ENCODE peak calls at places on chromosomes 1 and 21, in eight cellular contexts. One of them, this sample, is unnamed.

GRCh38 chr1:63746129-63746864 is 27.5 kb upstream of the ROR1 start:
- DNase-seq in neural progenitor cell: peak; percentile 48
- DNase-seq in cardiac fibroblast: peak; percentile 69
- DNase-seq in epithelial cell of esophagus: peak; percentile 79
- DNase-seq in choroid plexus epithelial cell: peak; percentile 94
- DNase-seq in heart left ventricle: no peak
- DNase-seq in hepatocyte: peak; percentile 15
- DNase-seq in upper lobe of right lung: no peak
- DNase-seq in this sample: peak; percentile 78

GRCh38 chr1:42430751-42431150 is 25.1 kb downstream of the ZMYND12 start:
- DNase-seq in heart left ventricle: no peak
- DNase-seq in epithelial cell of esophagus: no peak
- DNase-seq in neural progenitor cell: no peak
- DNase-seq in choroid plexus epithelial cell: no peak
- DNase-seq in cardiac fibroblast: no peak
- DNase-seq in hepatocyte: no peak
- DNase-seq in upper lobe of right lung: no peak
- DNase-seq in this sample: no peak

GRCh38 chr1:3672971-3673361 is 20.6 kb downstream of the TP73 start:
- DNase-seq in epithelial cell of esophagus: no peak
- DNase-seq in upper lobe of right lung: peak; percentile 54
- DNase-seq in cardiac fibroblast: no peak
- DNase-seq in hepatocyte: no peak
- DNase-seq in neural progenitor cell: no peak
- DNase-seq in choroid plexus epithelial cell: no peak
- DNase-seq in heart left ventricle: no peak
- DNase-seq in this sample: no peak

GRCh38 chr21:17610862-17611261 is 1.8 kb downstream of the BTG3 start:
- DNase-seq in cardiac fibroblast: peak; percentile 32
- DNase-seq in choroid plexus epithelial cell: peak; percentile 38
- DNase-seq in upper lobe of right lung: no peak
- DNase-seq in heart left ventricle: no peak
- DNase-seq in epithelial cell of esophagus: no peak
- DNase-seq in neural progenitor cell: no peak
- DNase-seq in hepatocyte: peak; percentile 36
- DNase-seq in this sample: no peak

GRCh38 chr1:61951731-61952585 is 209.7 kb downstream of the PATJ start:
- DNase-seq in epithelial cell of esophagus: peak; percentile 53
- DNase-seq in heart left ventricle: peak; percentile 53
- DNase-seq in hepatocyte: no peak
- DNase-seq in upper lobe of right lung: no peak
- DNase-seq in choroid plexus epithelial cell: peak; percentile 83
- DNase-seq in neural progenitor cell: peak; percentile 28
- DNase-seq in cardiac fibroblast: no peak
- DNase-seq in this sample: peak; percentile 27

GRCh38 chr1:100713636-100714035 is 5.9 kb upstream of the VCAM1 start:
- DNase-seq in neural progenitor cell: no peak
- DNase-seq in heart left ventricle: no peak
- DNase-seq in upper lobe of right lung: no peak
- DNase-seq in hepatocyte: no peak
- DNase-seq in choroid plexus epithelial cell: peak; percentile 49
- DNase-seq in epithelial cell of esophagus: peak; percentile 20
- DNase-seq in cardiac fibroblast: no peak
- DNase-seq in this sample: no peak

GRCh38 chr1:39184354-39184818 is 20.1 kb upstream of the MACF1 start:
- DNase-seq in choroid plexus epithelial cell: no peak
- DNase-seq in heart left ventricle: no peak
- DNase-seq in upper lobe of right lung: no peak
- DNase-seq in hepatocyte: no peak
- DNase-seq in cardiac fibroblast: no peak
- DNase-seq in epithelial cell of esophagus: no peak
- DNase-seq in neural progenitor cell: no peak
- DNase-seq in this sample: no peak

GRCh38 chr1:39407889-39408640 is 83.4 kb upstream of the BMP8A start:
- DNase-seq in cardiac fibroblast: no peak
- DNase-seq in upper lobe of right lung: no peak
- DNase-seq in neural progenitor cell: peak; percentile 52
- DNase-seq in hepatocyte: peak; percentile 68
- DNase-seq in choroid plexus epithelial cell: no peak
- DNase-seq in heart left ventricle: no peak
- DNase-seq in epithelial cell of esophagus: no peak
- DNase-seq in this sample: no peak

GRCh38 chr1:226492738-226493137 is 55.8 kb upstream of the STUM start:
- DNase-seq in epithelial cell of esophagus: no peak
- DNase-seq in neural progenitor cell: no peak
- DNase-seq in heart left ventricle: no peak
- DNase-seq in upper lobe of right lung: no peak
- DNase-seq in hepatocyte: no peak
- DNase-seq in cardiac fibroblast: no peak
- DNase-seq in choroid plexus epithelial cell: no peak
- DNase-seq in this sample: no peak

GRCh38 chr1:48245106-48245505 is 22.6 kb downstream of the SLC5A9 start:
- DNase-seq in heart left ventricle: no peak
- DNase-seq in hepatocyte: no peak
- DNase-seq in neural progenitor cell: no peak
- DNase-seq in cardiac fibroblast: no peak
- DNase-seq in choroid plexus epithelial cell: no peak
- DNase-seq in upper lobe of right lung: no peak
- DNase-seq in epithelial cell of esophagus: no peak
- DNase-seq in this sample: no peak

GRCh38 chr1:224615861-224616760 is at the start of gene CNIH3:
- DNase-seq in neural progenitor cell: peak; percentile 91
- DNase-seq in heart left ventricle: no peak
- DNase-seq in upper lobe of right lung: no peak
- DNase-seq in cardiac fibroblast: peak; percentile 42
- DNase-seq in choroid plexus epithelial cell: peak; percentile 36
- DNase-seq in epithelial cell of esophagus: peak; percentile 53
- DNase-seq in hepatocyte: peak; percentile 60
- DNase-seq in this sample: peak; percentile 88

GRCh38 chr1:203033917-203034316 is 7.6 kb downstream of the PPFIA4 start:
- DNase-seq in neural progenitor cell: no peak
- DNase-seq in hepatocyte: no peak
- DNase-seq in epithelial cell of esophagus: no peak
- DNase-seq in heart left ventricle: no peak
- DNase-seq in cardiac fibroblast: no peak
- DNase-seq in choroid plexus epithelial cell: no peak
- DNase-seq in upper lobe of right lung: no peak
- DNase-seq in this sample: no peak

GRCh38 chr1:52907068-52907811 is 14.3 kb downstream of the ECHDC2 start:
- DNase-seq in neural progenitor cell: no peak
- DNase-seq in hepatocyte: no peak
- DNase-seq in cardiac fibroblast: no peak
- DNase-seq in upper lobe of right lung: no peak
- DNase-seq in choroid plexus epithelial cell: no peak
- DNase-seq in epithelial cell of esophagus: peak; percentile 58
- DNase-seq in heart left ventricle: no peak
- DNase-seq in this sample: no peak

GRCh38 chr1:50994997-50995396 is 25.0 kb downstream of the CDKN2C start:
- DNase-seq in hepatocyte: no peak
- DNase-seq in choroid plexus epithelial cell: no peak
- DNase-seq in heart left ventricle: no peak
- DNase-seq in neural progenitor cell: no peak
- DNase-seq in upper lobe of right lung: no peak
- DNase-seq in epithelial cell of esophagus: no peak
- DNase-seq in cardiac fibroblast: no peak
- DNase-seq in this sample: no peak

GRCh38 chr21:15140321-15141019 is 75.7 kb upstream of the NRIP1 start:
- DNase-seq in epithelial cell of esophagus: no peak
- DNase-seq in neural progenitor cell: no peak
- DNase-seq in choroid plexus epithelial cell: peak; percentile 26
- DNase-seq in heart left ventricle: no peak
- DNase-seq in upper lobe of right lung: no peak
- DNase-seq in hepatocyte: peak; percentile 85
- DNase-seq in cardiac fibroblast: peak; percentile 16
- DNase-seq in this sample: no peak

GRCh38 chr1:234473123-234473522 is 5.9 kb downstream of the TARBP1 start:
- DNase-seq in choroid plexus epithelial cell: no peak
- DNase-seq in hepatocyte: no peak
- DNase-seq in neural progenitor cell: no peak
- DNase-seq in upper lobe of right lung: no peak
- DNase-seq in epithelial cell of esophagus: no peak
- DNase-seq in heart left ventricle: no peak
- DNase-seq in cardiac fibroblast: no peak
- DNase-seq in this sample: no peak

GRCh38 chr1:158686430-158687009 is at the start of gene SPTA1:
- DNase-seq in hepatocyte: no peak
- DNase-seq in neural progenitor cell: no peak
- DNase-seq in cardiac fibroblast: peak; percentile 52
- DNase-seq in upper lobe of right lung: no peak
- DNase-seq in heart left ventricle: no peak
- DNase-seq in choroid plexus epithelial cell: no peak
- DNase-seq in epithelial cell of esophagus: no peak
- DNase-seq in this sample: peak; percentile 37

GRCh38 chr1:36703526-36704208 is 221.0 kb upstream of the CSF3R start:
- DNase-seq in upper lobe of right lung: peak; percentile 89
- DNase-seq in choroid plexus epithelial cell: peak; percentile 77
- DNase-seq in cardiac fibroblast: peak; percentile 70
- DNase-seq in neural progenitor cell: peak; percentile 90
- DNase-seq in heart left ventricle: peak; percentile 81
- DNase-seq in epithelial cell of esophagus: peak; percentile 36
- DNase-seq in hepatocyte: peak; percentile 91
- DNase-seq in this sample: peak; percentile 55

GRCh38 chr1:45677751-45678245 is 8.5 kb downstream of the GPBP1L1 start:
- DNase-seq in neural progenitor cell: no peak
- DNase-seq in cardiac fibroblast: no peak
- DNase-seq in epithelial cell of esophagus: no peak
- DNase-seq in hepatocyte: no peak
- DNase-seq in heart left ventricle: no peak
- DNase-seq in upper lobe of right lung: no peak
- DNase-seq in choroid plexus epithelial cell: no peak
- DNase-seq in this sample: no peak

DNA sequence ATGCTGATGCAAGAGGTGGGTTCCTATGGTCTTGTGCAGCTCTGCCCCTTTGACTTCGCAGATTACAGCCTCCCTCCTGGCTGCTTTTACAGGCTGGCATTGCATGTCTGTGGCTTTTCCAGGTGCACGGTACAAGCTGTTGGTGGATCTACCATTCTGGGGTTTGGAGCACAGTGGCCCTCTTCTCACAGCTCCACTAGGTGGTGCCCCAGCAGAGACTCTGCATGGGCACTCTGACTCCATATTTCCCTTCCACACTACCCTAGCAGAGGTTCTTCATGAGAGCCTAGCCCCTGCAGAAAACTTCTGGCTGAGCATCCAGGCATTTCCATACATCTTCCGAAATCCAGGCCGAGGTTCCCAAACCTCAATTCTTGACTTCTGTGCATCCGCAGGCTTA is 989.0 kb downstream of the PLA2G4A start:
- DNase-seq in cardiac fibroblast: no peak
- DNase-seq in upper lobe of right lung: no peak
- DNase-seq in hepatocyte: no peak
- DNase-seq in choroid plexus epithelial cell: no peak
- DNase-seq in heart left ventricle: no peak
- DNase-seq in neural progenitor cell: no peak
- DNase-seq in epithelial cell of esophagus: peak; percentile 22
- DNase-seq in this sample: no peak
- TF ChIP-seq CTCF in cardiac fibroblast: no peak
- TF ChIP-seq CTCF in upper lobe of right lung: no peak
- TF ChIP-seq CTCF in hepatocyte: no peak
- TF ChIP-seq CTCF in choroid plexus epithelial cell: peak; percentile 6
- TF ChIP-seq CTCF in heart left ventricle: no peak
- TF ChIP-seq CTCF in neural progenitor cell: no peak
- TF ChIP-seq CTCF in epithelial cell of esophagus: peak; percentile 43
- TF ChIP-seq CTCF in this sample: no peak

DNA sequence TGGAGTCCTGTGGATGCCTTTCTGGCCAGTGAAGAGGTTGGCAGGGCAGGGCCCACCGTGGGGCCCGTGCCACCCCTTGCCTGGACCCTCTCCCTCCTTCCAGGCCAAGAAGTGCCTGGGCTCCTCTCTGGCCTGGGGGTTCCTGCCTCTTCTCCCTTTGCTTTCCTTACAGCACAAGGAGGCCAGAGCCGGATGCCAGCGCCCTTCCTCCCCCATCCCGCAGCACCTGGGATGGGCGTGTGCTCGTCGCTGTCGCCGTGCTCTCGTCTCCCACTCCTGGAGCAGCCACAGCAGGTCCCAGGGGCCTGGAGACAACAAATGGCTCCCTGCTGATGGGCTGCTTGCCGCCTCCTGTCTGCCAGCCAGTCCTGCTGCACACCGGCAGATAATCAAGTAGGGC is 50.7 kb upstream of the POU3F1 start:
- DNase-seq in epithelial cell of esophagus: no peak
- DNase-seq in neural progenitor cell: no peak
- DNase-seq in cardiac fibroblast: no peak
- DNase-seq in choroid plexus epithelial cell: no peak
- DNase-seq in upper lobe of right lung: no peak
- DNase-seq in heart left ventricle: no peak
- DNase-seq in hepatocyte: no peak
- DNase-seq in this sample: no peak
- H3K4me3 ChIP-seq in epithelial cell of esophagus: no peak overlapping the region
- H3K4me3 ChIP-seq in neural progenitor cell: no peak overlapping the region
- H3K4me3 ChIP-seq in cardiac fibroblast: no peak overlapping the region
- H3K4me3 ChIP-seq in choroid plexus epithelial cell: no peak overlapping the region
- H3K4me3 ChIP-seq in upper lobe of right lung: no peak overlapping the region
- H3K4me3 ChIP-seq in heart left ventricle: no peak overlapping the region
- H3K4me3 ChIP-seq in hepatocyte: no peak overlapping the region
- H3K4me3 ChIP-seq in this sample: no peak overlapping the region

GRCh38 chr1:155859234-155859829 is at the start of gene SYT11:
- DNase-seq in cardiac fibroblast: peak; percentile 96
- DNase-seq in epithelial cell of esophagus: peak; percentile 96
- DNase-seq in choroid plexus epithelial cell: peak; percentile 97
- DNase-seq in neural progenitor cell: peak; percentile 99
- DNase-seq in heart left ventricle: peak; percentile 97
- DNase-seq in hepatocyte: peak; percentile 98
- DNase-seq in upper lobe of right lung: peak; percentile 96
- DNase-seq in this sample: peak; percentile 95
- TF ChIP-seq CTCF in cardiac fibroblast: no peak
- TF ChIP-seq CTCF in epithelial cell of esophagus: no peak
- TF ChIP-seq CTCF in choroid plexus epithelial cell: peak; percentile 7
- TF ChIP-seq CTCF in neural progenitor cell: no peak
- TF ChIP-seq CTCF in heart left ventricle: no peak
- TF ChIP-seq CTCF in hepatocyte: no peak
- TF ChIP-seq CTCF in upper lobe of right lung: no peak
- TF ChIP-seq CTCF in this sample: no peak

GRCh38 chr1:12621346-12622320 is 3.6 kb upstream of the DHRS3 start:
- DNase-seq in upper lobe of right lung: no peak
- DNase-seq in epithelial cell of esophagus: no peak
- DNase-seq in hepatocyte: peak; percentile 73
- DNase-seq in choroid plexus epithelial cell: peak; percentile 46
- DNase-seq in cardiac fibroblast: peak; percentile 57
- DNase-seq in neural progenitor cell: no peak
- DNase-seq in heart left ventricle: peak; percentile 63
- DNase-seq in this sample: peak; percentile 59

GRCh38 chr1:12620931-12621330 is 2.9 kb upstream of the DHRS3 start:
- DNase-seq in hepatocyte: no peak
- DNase-seq in choroid plexus epithelial cell: no peak
- DNase-seq in upper lobe of right lung: no peak
- DNase-seq in neural progenitor cell: no peak
- DNase-seq in cardiac fibroblast: no peak
- DNase-seq in epithelial cell of esophagus: no peak
- DNase-seq in heart left ventricle: no peak
- DNase-seq in this sample: no peak

GRCh38 chr1:12619396-12620141 is 1.6 kb upstream of the DHRS3 start:
- DNase-seq in choroid plexus epithelial cell: peak; percentile 94
- DNase-seq in upper lobe of right lung: peak; percentile 90
- DNase-seq in epithelial cell of esophagus: peak; percentile 88
- DNase-seq in heart left ventricle: peak; percentile 91
- DNase-seq in hepatocyte: peak; percentile 94
- DNase-seq in cardiac fibroblast: peak; percentile 91
- DNase-seq in neural progenitor cell: peak; percentile 93
- DNase-seq in this sample: peak; percentile 93

GRCh38 chr1:12618661-12619395 is 818 bp upstream of the DHRS3 start:
- DNase-seq in heart left ventricle: peak; percentile 84
- DNase-seq in cardiac fibroblast: peak; percentile 80
- DNase-seq in choroid plexus epithelial cell: peak; percentile 82
- DNase-seq in hepatocyte: peak; percentile 91
- DNase-seq in upper lobe of right lung: peak; percentile 85
- DNase-seq in neural progenitor cell: peak; percentile 79
- DNase-seq in epithelial cell of esophagus: peak; percentile 99
- DNase-seq in this sample: peak; percentile 88

GRCh38 chr1:12620142-12620865 is 2.3 kb upstream of the DHRS3 start:
- DNase-seq in heart left ventricle: no peak
- DNase-seq in hepatocyte: no peak
- DNase-seq in cardiac fibroblast: no peak
- DNase-seq in neural progenitor cell: no peak
- DNase-seq in choroid plexus epithelial cell: no peak
- DNase-seq in upper lobe of right lung: no peak
- DNase-seq in epithelial cell of esophagus: no peak
- DNase-seq in this sample: no peak
- H3K4me3 ChIP-seq in heart left ventricle: peak overlapping the region; percentile 88
- H3K4me3 ChIP-seq in hepatocyte: no peak overlapping the region
- H3K4me3 ChIP-seq in cardiac fibroblast: no peak overlapping the region
- H3K4me3 ChIP-seq in neural progenitor cell: no peak overlapping the region
- H3K4me3 ChIP-seq in choroid plexus epithelial cell: peak overlapping the region; percentile 93
- H3K4me3 ChIP-seq in upper lobe of right lung: peak overlapping the region; percentile 85
- H3K4me3 ChIP-seq in epithelial cell of esophagus: no peak overlapping the region
- H3K4me3 ChIP-seq in this sample: peak overlapping the region; percentile 46

This sample was measured in fibroblast of the aortic adventitia.